ENCODE peak calls at places on chromosomes 16 and 17, in ten cellular contexts. O is effector memory CD8-positive, alpha-beta T cell; T is HCEC 1CT; D is cardiac fibroblast; Z is upper lobe of right lung; Y is T follicular helper cell; P is activated naive CD4-positive, alpha-beta T cell; C is T-helper 1 cell; R is nephron progenitor cell; N is astrocyte of the spinal cord. X is an unnamed sample.

GRCh38 chr17:20116683-20117309 is 107.6 kb downstream of the SPECC1 start:
- DNase-seq in O (peak), T (peak), D (peak), Z (no peak), Y (peak), P (peak), C (peak), R (peak), N (peak), X (no peak)

GRCh38 chr16:67884684-67885083 is at the start of gene NRN1L:
- DNase-seq in O (no peak), T (peak), D (peak), Z (peak), Y (no peak), P (no peak), C (no peak), R (peak), N (peak), X (no peak)

GRCh38 chr17:68228817-68229570 is 18.8 kb upstream of the AMZ2 start:
- DNase-seq in O (no peak), T (no peak), D (no peak), Z (no peak), Y (no peak), P (no peak), C (no peak), R (no peak), N (no peak), X (no peak)

GRCh38 chr17:1518410-1518809 is 2.0 kb upstream of the INPP5K start:
- DNase-seq in O (no peak), T (no peak), D (no peak), Z (no peak), Y (no peak), P (no peak), C (no peak), R (no peak), N (no peak), X (no peak)

GRCh38 chr17:67359960-67360817 is 6.2 kb downstream of the PSMD12 start:
- DNase-seq in O (peak), T (peak), D (peak), Z (no peak), Y (peak), P (peak), C (peak), R (no peak), N (peak), X (no peak)

GRCh38 chr17:72299092-72299491 is 178.3 kb downstream of the SOX9 start:
- DNase-seq in O (no peak), T (no peak), D (no peak), Z (no peak), Y (no peak), P (no peak), C (no peak), R (no peak), N (no peak), X (no peak)

GRCh38 chr17:38572665-38573365 is 32.9 kb downstream of the SRCIN1 start:
- DNase-seq in O (no peak), T (no peak), D (no peak), Z (no peak), Y (no peak), P (no peak), C (no peak), R (peak), N (no peak), X (no peak)

GRCh38 chr16:30166202-30166902 is 17.1 kb upstream of the CORO1A start:
- DNase-seq in O (no peak), T (no peak), D (no peak), Z (no peak), Y (no peak), P (no peak), C (no peak), R (no peak), N (no peak), X (no peak)

GRCh38 chr16:89200124-89200849 is at the start of gene SLC22A31:
- DNase-seq in O (no peak), T (no peak), D (no peak), Z (peak), Y (no peak), P (no peak), C (no peak), R (peak), N (no peak), X (no peak)

GRCh38 chr17:9343513-9343912 is 232.1 kb downstream of the STX8 start:
- DNase-seq in O (no peak), T (no peak), D (peak), Z (no peak), Y (no peak), P (no peak), C (no peak), R (peak), N (no peak), X (no peak)

GRCh38 chr17:50431219-50431618 is 5.2 kb downstream of the ACSF2 start:
- DNase-seq in O (no peak), T (no peak), D (no peak), Z (no peak), Y (no peak), P (no peak), C (no peak), R (peak), N (no peak), X (no peak)

GRCh38 chr16:89746043-89746442 is 24.7 kb downstream of the ZNF276 start:
- DNase-seq in O (no peak), T (no peak), D (no peak), Z (no peak), Y (no peak), P (no peak), C (no peak), R (no peak), N (no peak), X (no peak)

GRCh38 chr17:56815711-56816110 is 18.0 kb downstream of the C17orf67 start:
- DNase-seq in O (no peak), T (peak), D (peak), Z (no peak), Y (no peak), P (no peak), C (no peak), R (no peak), N (peak), X (no peak)

GRCh38 chr17:27982688-27983087 is 59.8 kb upstream of the NLK start:
- DNase-seq in O (no peak), T (no peak), D (no peak), Z (no peak), Y (no peak), P (no peak), C (no peak), R (no peak), N (no peak), X (no peak)

GRCh38 chr17:50925296-50925891 is 59.2 kb upstream of the TOB1 start:
- DNase-seq in O (no peak), T (no peak), D (no peak), Z (no peak), Y (no peak), P (no peak), C (no peak), R (no peak), N (no peak), X (no peak)

GRCh38 chr17:3033741-3034577 is 29.4 kb downstream of the OR1D5 start:
- DNase-seq in O (no peak), T (no peak), D (no peak), Z (peak), Y (no peak), P (no peak), C (no peak), R (no peak), N (no peak), X (no peak)

GRCh38 chr17:80313160-80313829 is 52.6 kb downstream of the RNF213 start:
- DNase-seq in O (no peak), T (no peak), D (no peak), Z (peak), Y (no peak), P (no peak), C (no peak), R (no peak), N (no peak), X (no peak)

GRCh38 chr16:17403859-17404545 is 66.8 kb downstream of the XYLT1 start:
- DNase-seq in O (no peak), T (no peak), D (no peak), Z (no peak), Y (no peak), P (no peak), C (no peak), R (no peak), N (no peak), X (no peak)